ENCODE peak calls at places on chromosomes 7 and 10, in eight cellular contexts. M is epithelial cell of esophagus, W is dorsolateral prefrontal cortex, H is psoas muscle, B is activated B cell treated with CpG ODN at 0.5 μM for 24 hours, I is omental fat pad, K is HCT116, N is BJ. T is an unnamed sample.

GRCh38 chr10:124972637-124973036 is 30.7 kb downstream of the ZRANB1 start:
- DNase-seq in M (no peak), W (no peak), H (no peak), B (no peak), I (no peak), K (no peak), N (no peak), T (no peak)

GRCh38 chr7:121608785-121609184 is 212.7 kb upstream of the FAM3C start:
- DNase-seq in M (no peak), W (no peak), H (no peak), B (no peak), I (no peak), K (no peak), N (no peak), T (no peak)

GRCh38 chr10:130858626-130859025 is 452.9 kb downstream of the TCERG1L start:
- DNase-seq in M (no peak), W (no peak), H (no peak), B (no peak), I (no peak), K (no peak), N (no peak), T (no peak)

GRCh38 chr10:114767589-114768393 is 53.8 kb upstream of the FHIP2A start:
- DNase-seq in M (peak), W (no peak), H (peak), B (peak), I (no peak), K (no peak), N (no peak), T (peak)

GRCh38 chr7:158957921-158958471 is 101.6 kb downstream of the DYNC2I1 start:
- DNase-seq in M (peak), W (no peak), H (no peak), B (no peak), I (no peak), K (no peak), N (no peak), T (peak)

GRCh38 chr10:95485030-95485429 is 76.1 kb downstream of the SORBS1 start:
- DNase-seq in M (no peak), W (no peak), H (no peak), B (no peak), I (no peak), K (no peak), N (no peak), T (no peak)

GRCh38 chr10:36717118-36717517 is 408.3 kb upstream of the ANKRD30A start:
- DNase-seq in M (no peak), W (no peak), H (no peak), B (no peak), I (no peak), K (no peak), N (no peak), T (no peak)

GRCh38 chr7:29884399-29885272 is 78.3 kb downstream of the WIPF3 start:
- DNase-seq in M (peak), W (no peak), H (no peak), B (no peak), I (no peak), K (no peak), N (no peak), T (no peak)

GRCh38 chr10:124992462-124993344 is 50.8 kb downstream of the ZRANB1 start:
- DNase-seq in M (peak), W (no peak), H (peak), B (no peak), I (no peak), K (peak), N (no peak), T (peak)

GRCh38 chr10:29297678-29298077 is 8.8 kb downstream of the LYZL1 start:
- DNase-seq in M (no peak), W (no peak), H (no peak), B (no peak), I (no peak), K (peak), N (no peak), T (no peak)

GRCh38 chr7:23220690-23221305 is 25.8 kb upstream of the GPNMB start:
- DNase-seq in M (peak), W (no peak), H (no peak), B (no peak), I (no peak), K (no peak), N (no peak), T (no peak)

GRCh38 chr10:3287566-3288445 is 115.2 kb upstream of the PITRM1 start:
- DNase-seq in M (no peak), W (no peak), H (no peak), B (no peak), I (no peak), K (peak), N (no peak), T (no peak)

GRCh38 chr10:7788640-7789335 is 811 bp downstream of the ATP5F1C start:
- DNase-seq in M (peak), W (no peak), H (no peak), B (no peak), I (no peak), K (no peak), N (no peak), T (no peak)

DNA sequence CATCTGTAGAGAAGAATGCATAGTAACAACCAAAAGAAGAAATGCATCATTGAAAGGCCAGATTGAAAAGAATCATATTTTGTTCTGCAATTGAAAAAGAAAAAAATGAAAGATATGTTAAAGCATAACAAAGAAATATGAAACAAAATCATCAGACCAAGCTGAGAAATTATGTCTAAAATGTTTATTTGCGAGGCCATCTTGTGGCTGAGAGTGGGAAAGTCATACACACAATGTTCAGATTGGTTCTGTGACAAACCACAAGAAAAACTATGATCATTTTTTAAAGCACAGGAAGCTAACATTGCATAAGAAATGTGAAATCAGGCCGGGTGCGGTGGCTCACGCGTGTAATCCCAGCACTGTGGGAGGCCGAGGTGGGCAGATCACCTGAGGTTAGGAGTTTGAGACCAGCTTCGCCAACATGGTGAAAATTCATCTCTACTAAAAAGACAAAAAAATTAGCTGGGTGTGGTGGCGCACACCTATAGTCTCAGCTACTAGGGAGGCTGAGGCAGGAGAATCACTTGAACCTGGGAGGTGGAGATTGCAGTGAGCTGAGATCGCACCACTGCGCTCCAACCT is 36.6 kb downstream of the ABCB5 start:
- DNase-seq in M (peak), W (no peak), H (no peak), B (no peak), I (no peak), K (peak), N (no peak), T (no peak)
- TF ChIP-seq CTCF in M (peak), W (peak), H (no peak), B (no peak), I (no peak), K (peak), N (peak), T (no peak)

GRCh38 chr7:51140203-51140938 is 176.2 kb downstream of the COBL start:
- DNase-seq in M (no peak), W (no peak), H (no peak), B (no peak), I (no peak), K (no peak), N (no peak), T (no peak)

GRCh38 chr7:51142741-51143390 is 173.7 kb downstream of the COBL start:
- DNase-seq in M (no peak), W (no peak), H (no peak), B (no peak), I (no peak), K (no peak), N (no peak), T (no peak)

GRCh38 chr7:51144178-51144577 is 172.4 kb downstream of the COBL start:
- DNase-seq in M (no peak), W (no peak), H (no peak), B (no peak), I (no peak), K (no peak), N (no peak), T (no peak)

GRCh38 chr7:51139796-51140195 is 176.8 kb downstream of the COBL start:
- DNase-seq in M (peak), W (no peak), H (no peak), B (no peak), I (no peak), K (no peak), N (no peak), T (no peak)

GRCh38 chr7:51141451-51141971 is 175.1 kb downstream of the COBL start:
- DNase-seq in M (peak), W (no peak), H (no peak), B (no peak), I (no peak), K (no peak), N (no peak), T (no peak)
- TF ChIP-seq CTCF in M (peak), W (peak), H (peak), B (no peak), I (no peak), K (peak), N (peak), T (no peak)

DNA sequence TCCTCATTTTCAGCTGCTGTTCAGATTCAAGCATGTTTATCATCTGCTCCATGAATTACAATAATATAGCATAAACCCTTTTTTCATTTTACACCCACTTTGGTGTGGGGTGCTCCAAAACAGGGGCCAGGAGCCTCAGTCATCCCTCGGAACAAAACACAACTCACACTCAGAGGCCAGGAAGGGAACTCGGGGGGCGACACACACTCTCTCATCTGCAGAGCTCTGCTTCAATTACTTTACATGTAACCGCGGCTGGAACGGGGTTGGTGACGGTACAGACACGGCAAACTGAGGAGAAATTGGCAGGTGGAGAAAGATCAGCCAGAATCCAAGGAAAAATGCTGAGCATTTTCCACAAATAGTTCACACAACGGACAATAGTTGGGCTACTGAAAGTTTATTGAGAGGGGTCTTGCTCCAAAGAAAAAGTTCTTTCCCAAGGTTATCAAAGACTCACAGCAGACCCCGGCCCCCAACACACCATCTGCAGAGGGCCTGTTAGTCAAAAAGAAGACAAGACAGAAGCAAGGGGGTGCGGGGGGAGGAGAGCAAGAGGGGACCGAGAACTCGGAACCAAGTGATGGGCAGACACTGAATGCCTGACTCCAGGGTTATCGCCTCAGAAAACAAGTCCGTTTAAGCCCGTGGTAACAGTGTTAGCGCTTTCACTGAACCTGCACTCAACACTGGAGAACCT is 20.5 kb downstream of the DIP2C start:
- DNase-seq in M (no peak), W (no peak), H (no peak), B (no peak), I (no peak), K (no peak), N (no peak), T (no peak)
- TF ChIP-seq CTCF in M (no peak), W (no peak), H (no peak), B (no peak), I (no peak), K (no peak), N (no peak), T (no peak)

GRCh38 chr7:90552521-90552920 is 43.6 kb upstream of the CDK14 start:
- DNase-seq in M (peak), W (no peak), H (no peak), B (no peak), I (no peak), K (no peak), N (no peak), T (no peak)
- TF ChIP-seq CTCF in M (no peak), W (no peak), H (peak), B (no peak), I (no peak), K (no peak), N (no peak), T (no peak)

DNA sequence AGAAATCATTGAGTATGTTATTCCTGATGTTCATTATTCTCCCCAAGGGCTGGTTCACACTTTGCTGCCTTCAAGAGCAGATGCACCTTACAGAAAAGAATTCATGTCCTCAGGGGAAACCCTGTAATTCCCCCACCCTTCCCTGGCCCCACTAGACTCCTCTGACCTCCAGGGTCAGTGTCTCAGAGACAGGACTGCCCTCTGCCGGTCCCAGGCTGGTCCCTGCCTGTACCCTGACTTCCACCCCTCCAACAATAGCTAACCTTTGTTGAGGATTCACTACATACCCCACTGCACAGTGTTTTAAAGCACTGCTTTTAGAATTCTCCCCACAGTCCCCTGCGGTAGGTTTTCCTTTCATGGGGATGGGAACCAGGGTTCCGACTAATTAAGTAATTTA is 4.4 kb upstream of the SEPHS1 start:
- DNase-seq in M (no peak), W (no peak), H (no peak), B (peak), I (no peak), K (no peak), N (no peak), T (peak)
- TF ChIP-seq CTCF in M (no peak), W (no peak), H (no peak), B (no peak), I (no peak), K (peak), N (no peak), T (peak)

GRCh38 chr10:119541046-119541445 is 1.5 kb downstream of the RGS10 start:
- DNase-seq in M (peak), W (no peak), H (no peak), B (no peak), I (no peak), K (no peak), N (no peak), T (no peak)

GRCh38 chr10:119540038-119540437 is 2.5 kb downstream of the RGS10 start:
- DNase-seq in M (no peak), W (no peak), H (no peak), B (no peak), I (no peak), K (no peak), N (no peak), T (no peak)

GRCh38 chr10:119537953-119538630 is 4.4 kb downstream of the RGS10 start:
- DNase-seq in M (no peak), W (no peak), H (no peak), B (no peak), I (no peak), K (no peak), N (no peak), T (no peak)

GRCh38 chr10:119539359-119539651 is 3.2 kb downstream of the RGS10 start:
- DNase-seq in M (no peak), W (no peak), H (no peak), B (no peak), I (no peak), K (no peak), N (no peak), T (no peak)

DNA sequence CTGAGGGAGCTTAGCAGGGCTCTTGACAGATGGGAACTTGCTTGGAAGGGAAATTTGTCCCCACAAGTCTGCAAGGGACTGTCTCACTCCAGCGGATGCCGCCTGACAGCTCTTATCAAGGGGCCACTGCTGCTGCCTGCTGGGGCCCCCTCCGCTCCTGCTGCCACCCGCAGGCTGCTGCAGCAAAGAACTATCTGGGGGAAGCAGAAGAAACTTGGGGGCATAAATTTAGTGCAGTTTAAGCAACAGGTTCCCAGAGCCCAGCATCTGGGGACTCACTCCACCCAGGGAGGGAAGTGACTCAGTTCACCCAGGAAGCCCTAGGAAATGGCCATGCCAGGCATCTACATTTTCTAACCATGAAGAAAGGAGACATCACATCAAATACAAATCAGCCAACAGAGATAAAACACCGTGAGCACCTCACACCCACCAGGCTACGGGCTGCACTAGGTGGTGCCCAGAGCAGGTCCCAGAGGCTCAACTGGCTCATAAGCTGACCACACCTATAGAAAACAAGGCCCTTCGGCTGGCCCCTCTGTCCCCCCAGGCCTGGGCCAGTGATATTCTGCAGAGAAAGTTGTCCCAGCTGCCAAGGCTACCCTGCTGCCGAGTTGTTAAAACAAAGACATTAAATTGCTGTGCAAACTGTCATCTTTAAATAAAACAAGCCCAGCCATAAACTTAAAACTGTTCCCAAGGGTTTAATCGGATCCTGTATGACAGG is 3.7 kb downstream of the RGS10 start:
- DNase-seq in M (peak), W (no peak), H (no peak), B (no peak), I (no peak), K (no peak), N (no peak), T (no peak)
- TF ChIP-seq CTCF in M (no peak), W (no peak), H (no peak), B (no peak), I (no peak), K (peak), N (no peak), T (peak)

DNA sequence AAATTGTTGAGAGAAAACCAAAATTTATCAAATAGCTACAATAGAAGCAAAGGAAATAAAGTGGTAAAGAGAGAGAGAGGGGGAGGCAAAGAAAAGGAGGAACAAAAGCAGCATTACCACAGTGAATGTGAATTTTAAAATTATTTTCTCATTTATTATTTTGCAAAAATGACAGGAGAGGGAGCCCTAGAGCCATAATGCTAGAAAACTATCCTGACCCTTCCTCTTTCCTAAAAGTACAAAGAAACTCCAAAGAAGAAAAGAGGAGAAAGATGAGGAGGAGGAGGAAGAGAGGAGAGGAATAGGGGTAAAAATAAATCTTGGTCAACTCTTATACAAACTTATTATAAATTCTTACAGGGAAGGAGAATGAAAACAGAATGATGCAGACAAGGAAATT is 921.5 kb downstream of the NRG3 start:
- DNase-seq in M (no peak), W (no peak), H (no peak), B (no peak), I (no peak), K (no peak), N (no peak), T (no peak)
- TF ChIP-seq CTCF in M (peak), W (peak), H (no peak), B (no peak), I (no peak), K (no peak), N (peak), T (peak)

T was measured in GM13976.